ENCODE peak calls at places on chromosomes 16 and 17, in five cellular contexts. W, C, S, X and U are unnamed samples.

GRCh38 chr17:10730956-10731879 is 1.4 kb upstream of the TMEM220 start:
- DNase-seq in S (no peak), X (no peak), W (no peak), C (no peak), U (no peak)

GRCh38 chr16:9061358-9061813 is 30.1 kb upstream of the HAPSTR1 start:
- DNase-seq in X (no peak), S (peak; percentile 82), C (no peak), W (no peak), U (no peak)

GRCh38 chr17:76132574-76133338 is 8.3 kb downstream of the FOXJ1 start:
- DNase-seq in W (no peak), C (peak; percentile 98), S (no peak), X (peak; percentile 76), U (no peak)

GRCh38 chr17:29007456-29008455 is 1.9 kb upstream of the SEZ6 start:
- DNase-seq in S (peak; percentile 7), X (no peak), C (peak; percentile 25), W (no peak), U (no peak)

GRCh38 chr17:19579192-19579668 is 45.6 kb downstream of the SLC47A1 start:
- DNase-seq in S (no peak), C (no peak), W (peak; percentile 23), X (no peak), U (no peak)

GRCh38 chr16:84084570-84085270 is 32.0 kb downstream of the MBTPS1 start:
- DNase-seq in C (peak; percentile 68), X (peak; percentile 62), S (peak; percentile 65), W (no peak), U (peak; percentile 68)

GRCh38 chr17:41957058-41957868 is 9.3 kb upstream of the CNP start:
- DNase-seq in S (peak; percentile 32), W (no peak), X (no peak), C (no peak), U (no peak)

GRCh38 chr17:6426356-6427101 is 8.4 kb downstream of the AIPL1 start:
- DNase-seq in W (no peak), S (no peak), C (no peak), X (no peak), U (no peak)

GRCh38 chr17:76350463-76350862 is 3.3 kb downstream of the PRPSAP1 start:
- DNase-seq in C (no peak), S (no peak), W (no peak), X (no peak), U (no peak)

GRCh38 chr17:11948791-11949190 is 48.5 kb downstream of the ZNF18 start:
- DNase-seq in S (peak; percentile 86), W (peak; percentile 28), X (peak; percentile 25), C (no peak), U (no peak)

GRCh38 chr16:85306071-85306792 is 194.0 kb upstream of the CIBAR2 start:
- DNase-seq in X (peak; percentile 81), C (peak; percentile 83), S (peak; percentile 87), W (peak; percentile 97), U (peak; percentile 73)

DNA sequence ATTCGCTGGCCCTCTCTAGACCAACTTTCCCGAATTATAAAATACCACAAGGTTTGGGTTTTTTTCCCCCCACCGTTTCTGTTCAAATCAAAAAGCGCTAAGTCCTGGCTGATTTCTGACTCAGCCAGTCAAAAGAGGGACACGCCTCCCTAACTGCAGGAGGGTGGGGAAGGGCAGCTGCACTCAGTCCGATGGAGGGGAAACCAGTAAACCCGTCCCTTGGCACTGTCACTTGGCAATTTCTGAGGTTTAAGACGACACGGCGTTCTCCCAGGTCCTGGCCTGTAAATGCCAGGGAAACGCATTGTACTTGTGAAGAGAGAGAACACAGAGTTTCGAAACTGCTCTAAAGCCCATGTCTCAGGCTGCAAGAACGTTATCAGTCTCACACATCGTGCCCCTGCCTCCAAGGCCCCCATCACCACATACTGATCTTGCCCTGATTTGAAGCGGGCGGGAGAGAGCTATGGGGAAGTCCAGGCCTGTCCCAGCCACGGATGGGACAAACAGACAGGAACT is 57.9 kb downstream of the ZFHX3 start:
- DNase-seq in C (peak; percentile 84), S (peak; percentile 68), W (peak; percentile 66), X (no peak), U (peak; percentile 73)
- H3K4me1 ChIP-seq in C (peaks cover 80% of the 10 kb centered on the region), S (peaks cover 28% of the 10 kb centered on the region), W (peaks cover 27% of the 10 kb centered on the region), X (peaks cover 25% of the 10 kb centered on the region), U (peaks cover 35% of the 10 kb centered on the region)

GRCh38 chr16:3479654-3480216 is 15.6 kb downstream of the C16orf90 start:
- DNase-seq in C (no peak), X (no peak), S (no peak), W (no peak), U (no peak)
- H3K27ac ChIP-seq in C (no peak overlapping the region), X (no peak overlapping the region), S (no peak overlapping the region), W (no peak overlapping the region), U (no peak overlapping the region)

DNA sequence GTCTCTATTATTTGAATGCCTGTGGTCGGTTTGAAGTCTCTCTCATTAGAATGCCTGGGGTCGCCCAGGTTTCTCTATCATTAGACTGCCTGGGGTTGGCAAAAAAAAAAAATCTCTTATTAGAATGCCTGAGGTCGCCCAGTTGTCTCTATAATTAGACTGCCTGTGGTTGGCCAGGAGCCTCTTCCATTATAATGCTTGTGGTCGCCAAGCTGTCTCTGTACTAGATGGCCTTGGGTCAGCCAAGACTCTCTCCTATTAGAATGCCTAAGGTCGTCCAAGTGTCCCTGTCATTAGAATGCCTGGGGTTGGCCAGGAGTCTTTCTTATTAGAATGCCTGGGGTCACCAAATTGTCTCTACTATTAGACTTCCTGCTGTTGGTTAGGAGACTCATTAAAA is 2228.4 kb downstream of the TP53TG3F start:
- DNase-seq in C (no peak), W (no peak), X (no peak), S (no peak), U (no peak)
- H3K9me3 ChIP-seq in C (no peaks in the 10 kb centered on the region), W (no peaks in the 10 kb centered on the region), X (no peaks in the 10 kb centered on the region), S (peaks cover 15% of the 10 kb centered on the region), U (no peaks in the 10 kb centered on the region)

GRCh38 chr17:8066841-8067775 is 20.4 kb downstream of the ALOX12B start:
- DNase-seq in S (no peak), X (no peak), C (peak; percentile 47), W (no peak), U (no peak)

GRCh38 chr17:8062807-8063483 is 24.1 kb downstream of the ALOX15B start:
- DNase-seq in S (no peak), X (no peak), W (no peak), C (no peak), U (no peak)

GRCh38 chr17:8062435-8062806 is 23.6 kb downstream of the ALOX15B start:
- DNase-seq in W (no peak), X (no peak), S (peak; percentile 25), C (no peak), U (no peak)

GRCh38 chr17:8063761-8064589 is 23.5 kb downstream of the ALOX12B start:
- DNase-seq in W (no peak), C (no peak), X (no peak), S (no peak), U (no peak)

GRCh38 chr17:8064590-8065019 is 22.9 kb downstream of the ALOX12B start:
- DNase-seq in X (no peak), C (no peak), S (no peak), W (no peak), U (no peak)
- H3K4me1 ChIP-seq in X (no peaks in the 10 kb centered on the region), C (no peaks in the 10 kb centered on the region), S (no peaks in the 10 kb centered on the region), W (no peaks in the 10 kb centered on the region), U (no peaks in the 10 kb centered on the region)

DNA sequence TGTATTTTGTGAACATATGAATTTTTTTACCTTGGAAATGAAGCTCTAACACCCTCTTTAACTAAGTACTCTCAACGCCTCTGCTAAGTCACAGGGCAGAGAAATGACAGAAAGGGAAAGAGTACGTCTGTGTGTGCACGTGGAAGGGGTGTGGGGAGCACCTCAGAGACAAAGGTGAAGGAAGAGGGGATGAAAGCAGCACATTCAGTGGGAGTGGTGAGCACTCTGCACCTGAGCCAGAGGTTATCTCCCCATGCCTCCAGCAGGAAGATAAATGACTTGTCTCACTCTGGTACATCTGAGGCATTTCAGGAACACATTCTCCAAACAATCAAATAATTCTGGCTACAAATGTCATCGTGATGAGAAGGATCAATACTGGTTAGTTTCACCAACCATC is 15.0 kb downstream of the GNA13 start:
- DNase-seq in C (no peak), W (no peak), S (no peak), X (no peak), U (no peak)
- H3K27ac ChIP-seq in C (no peak overlapping the region), W (no peak overlapping the region), S (peak overlapping the region; percentile 23), X (no peak overlapping the region), U (no peak overlapping the region)

DNA sequence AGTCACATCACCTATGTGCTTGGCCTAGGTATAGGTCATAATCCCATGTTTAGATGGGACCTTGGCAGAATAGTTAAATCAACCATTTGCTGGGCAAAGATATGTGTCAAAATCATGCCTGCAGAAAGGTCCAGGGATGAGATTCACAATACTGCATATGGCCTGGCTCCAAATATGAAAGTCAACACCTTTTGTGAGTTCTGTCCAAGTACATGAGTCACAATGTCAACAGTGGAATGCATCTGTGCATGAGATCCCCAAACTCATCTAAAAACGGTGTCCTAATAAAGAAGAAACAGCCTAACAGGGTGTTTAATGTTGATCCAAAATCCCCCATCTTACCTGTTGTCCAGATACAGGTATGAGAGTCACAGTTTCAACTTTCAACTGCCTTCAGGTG is 1847.5 kb downstream of the TP53TG3F start:
- DNase-seq in W (no peak), X (no peak), C (no peak), S (no peak), U (no peak)
- H3K9me3 ChIP-seq in W (no peaks in the 10 kb centered on the region), X (no peaks in the 10 kb centered on the region), C (no peaks in the 10 kb centered on the region), S (peaks cover 30% of the 10 kb centered on the region), U (no peaks in the 10 kb centered on the region)

DNA sequence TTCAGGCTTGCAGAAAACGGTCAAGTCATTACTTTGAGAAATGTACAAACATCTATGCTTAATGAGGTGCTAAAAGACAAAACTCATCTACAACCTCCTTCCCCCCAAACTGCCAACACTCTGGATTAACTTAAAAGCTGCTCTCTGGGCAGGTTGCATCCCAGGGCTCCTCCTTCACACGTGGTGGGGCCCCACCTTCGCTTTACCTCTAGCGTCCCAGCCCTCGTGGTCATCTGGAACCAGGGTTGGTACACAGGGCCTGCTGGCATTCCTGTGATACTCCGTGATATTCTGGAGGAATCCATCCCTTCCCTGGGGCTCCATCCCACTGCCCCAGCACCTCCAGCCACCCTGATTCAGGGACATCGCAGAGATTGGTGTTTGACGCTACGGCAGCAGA is 4.8 kb downstream of the METRNL start:
- DNase-seq in W (no peak), X (no peak), S (no peak), C (no peak), U (no peak)
- H3K4me1 ChIP-seq in W (peaks cover 10% of the 10 kb centered on the region), X (peaks cover 12% of the 10 kb centered on the region), S (peaks cover 51% of the 10 kb centered on the region), C (peaks cover 43% of the 10 kb centered on the region), U (peaks cover 47% of the 10 kb centered on the region)